ENCODE peak calls at places on chromosomes 16 and 17, in ten cellular contexts. A is HepG2, N is heart left ventricle, Q is tibial nerve, C is GM12865, E is kidney, K is mesothelial cell of epicardium, M is neural progenitor cell, P is colonic mucosa, D is B cell. H is an unnamed sample.

GRCh38 chr16:17578921-17579876 is 108.4 kb upstream of the XYLT1 start:
- DNase-seq in A (peak), N (peak), Q (peak), C (peak), E (no peak), K (no peak), M (peak), P (peak), D (peak), H (peak)

GRCh38 chr16:11742041-11742535 is 569 bp downstream of the TXNDC11 start:
- DNase-seq in A (peak), N (peak), Q (peak), C (no peak), E (peak), K (no peak), M (no peak), P (peak), D (no peak), H (peak)

GRCh38 chr17:38590988-38591758 is 14.6 kb downstream of the SRCIN1 start:
- DNase-seq in A (peak), N (no peak), Q (no peak), C (peak), E (peak), K (no peak), M (peak), P (no peak), D (no peak), H (no peak)

GRCh38 chr17:79707931-79708891 is 22.5 kb upstream of the ENPP7 start:
- DNase-seq in A (peak), N (peak), Q (no peak), C (peak), E (no peak), K (no peak), M (peak), P (peak), D (peak), H (peak)

GRCh38 chr16:17945080-17945601 is 391.4 kb downstream of the NPIPA8 start:
- DNase-seq in A (no peak), N (no peak), Q (no peak), C (peak), E (no peak), K (no peak), M (no peak), P (no peak), D (no peak), H (no peak)

GRCh38 chr17:32277284-32277683 is 11.7 kb downstream of the RHBDL3 start:
- DNase-seq in A (no peak), N (no peak), Q (no peak), C (no peak), E (no peak), K (peak), M (peak), P (no peak), D (no peak), H (no peak)

GRCh38 chr17:44097110-44097810 is 26.2 kb downstream of the HDAC5 start:
- DNase-seq in A (peak), N (peak), Q (no peak), C (no peak), E (no peak), K (no peak), M (no peak), P (no peak), D (no peak), H (no peak)

GRCh38 chr17:21199311-21199710 is 14.7 kb downstream of the TMEM11 start:
- DNase-seq in A (no peak), N (no peak), Q (no peak), C (no peak), E (no peak), K (no peak), M (peak), P (no peak), D (no peak), H (no peak)

GRCh38 chr17:20095366-20096080 is 86.4 kb downstream of the SPECC1 start:
- DNase-seq in A (peak), N (peak), Q (peak), C (no peak), E (peak), K (no peak), M (peak), P (no peak), D (no peak), H (no peak)

GRCh38 chr17:55577011-55577586 is 65.8 kb upstream of the SMIM36 start:
- DNase-seq in A (no peak), N (peak), Q (peak), C (peak), E (peak), K (no peak), M (no peak), P (peak), D (no peak), H (peak)

GRCh38 chr17:72393553-72393952 is 272.7 kb downstream of the SOX9 start:
- DNase-seq in A (no peak), N (no peak), Q (no peak), C (no peak), E (no peak), K (no peak), M (no peak), P (no peak), D (no peak), H (no peak)

GRCh38 chr17:82931696-82932060 is 91.9 kb upstream of the ZNF750 start:
- DNase-seq in A (no peak), N (peak), Q (peak), C (no peak), E (peak), K (no peak), M (no peak), P (peak), D (no peak), H (no peak)

GRCh38 chr17:27569257-27569722 is 61.7 kb upstream of the LGALS9 start:
- DNase-seq in A (no peak), N (no peak), Q (no peak), C (peak), E (peak), K (no peak), M (peak), P (no peak), D (no peak), H (peak)

GRCh38 chr17:40022961-40023541 is 7.8 kb downstream of the CSF3 start:
- DNase-seq in A (no peak), N (no peak), Q (no peak), C (no peak), E (no peak), K (no peak), M (no peak), P (peak), D (no peak), H (no peak)

GRCh38 chr16:31105677-31106213 is 2.4 kb upstream of the BCKDK start:
- DNase-seq in A (peak), N (peak), Q (peak), C (peak), E (peak), K (no peak), M (peak), P (peak), D (peak), H (peak)

GRCh38 chr17:14803781-14804180 is 461.3 kb downstream of the PMP22 start:
- DNase-seq in A (no peak), N (no peak), Q (no peak), C (no peak), E (no peak), K (no peak), M (no peak), P (no peak), D (no peak), H (no peak)

GRCh38 chr17:48307814-48308411 is 122.1 kb downstream of the SKAP1 start:
- DNase-seq in A (peak), N (peak), Q (no peak), C (peak), E (peak), K (no peak), M (peak), P (peak), D (peak), H (peak)

GRCh38 chr16:13112639-13113038 is 211.2 kb downstream of the SHISA9 start:
- DNase-seq in A (no peak), N (no peak), Q (no peak), C (no peak), E (no peak), K (no peak), M (peak), P (no peak), D (no peak), H (no peak)

GRCh38 chr16:55898592-55898991 is 23.4 kb upstream of the CES5A start:
- DNase-seq in A (no peak), N (no peak), Q (no peak), C (no peak), E (no peak), K (no peak), M (no peak), P (no peak), D (no peak), H (no peak)

GRCh38 chr16:66487580-66488235 is 60.6 kb downstream of the BEAN1 start:
- DNase-seq in A (no peak), N (no peak), Q (no peak), C (no peak), E (no peak), K (no peak), M (no peak), P (no peak), D (no peak), H (no peak)

GRCh38 chr17:17183744-17184143 is 22.4 kb downstream of the PLD6 start:
- DNase-seq in A (no peak), N (no peak), Q (no peak), C (no peak), E (no peak), K (no peak), M (no peak), P (no peak), D (no peak), H (no peak)

GRCh38 chr17:81711814-81712467 is at the start of gene SLC25A10:
- DNase-seq in A (peak), N (peak), Q (peak), C (peak), E (peak), K (peak), M (peak), P (peak), D (peak), H (peak)

GRCh38 chr16:67459066-67459857 is 21.7 kb downstream of the ATP6V0D1 start:
- DNase-seq in A (peak), N (no peak), Q (no peak), C (no peak), E (no peak), K (no peak), M (no peak), P (peak), D (no peak), H (no peak)

GRCh38 chr16:73878616-73879015 is 418.0 kb upstream of the PSMD7 start:
- DNase-seq in A (peak), N (no peak), Q (no peak), C (peak), E (no peak), K (no peak), M (peak), P (no peak), D (no peak), H (no peak)

GRCh38 chr17:18248811-18249210 is 9.7 kb downstream of the FLII start:
- DNase-seq in A (no peak), N (no peak), Q (no peak), C (no peak), E (no peak), K (no peak), M (no peak), P (no peak), D (no peak), H (no peak)

GRCh38 chr17:20066253-20066652 is 57.1 kb downstream of the SPECC1 start:
- DNase-seq in A (no peak), N (peak), Q (peak), C (no peak), E (no peak), K (no peak), M (no peak), P (no peak), D (no peak), H (no peak)

GRCh38 chr17:44847581-44847980 is at the start of gene HIGD1B:
- DNase-seq in A (no peak), N (peak), Q (no peak), C (no peak), E (no peak), K (no peak), M (no peak), P (no peak), D (no peak), H (no peak)

DNA sequence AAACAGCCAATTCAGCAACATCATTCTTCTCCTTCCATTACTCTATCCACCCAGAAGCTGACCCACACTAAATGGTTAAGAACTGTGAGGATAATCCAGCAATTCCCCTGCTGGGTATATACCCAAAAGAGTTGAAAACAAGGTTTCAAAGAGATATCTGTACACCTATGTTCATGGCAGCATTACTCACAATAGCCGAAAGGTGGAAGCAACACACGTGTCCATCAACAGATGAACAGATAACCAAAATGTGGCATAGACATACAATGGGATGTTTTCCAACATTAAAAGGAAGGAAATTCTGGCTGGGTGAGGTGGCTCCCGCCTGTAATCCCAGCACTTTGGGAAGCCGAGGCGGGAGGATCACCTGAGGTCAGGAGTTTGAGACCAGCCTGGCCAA is 19.9 kb downstream of the MIS12 start:
- DNase-seq in A (no peak), N (no peak), Q (no peak), C (no peak), E (no peak), K (no peak), M (no peak), P (no peak), D (no peak), H (no peak)
- TF ChIP-seq CTCF in A (peak), N (no peak), Q (no peak), C (no peak), E (no peak), K (no peak), M (no peak), P (no peak), D (no peak), H (no peak)

DNA sequence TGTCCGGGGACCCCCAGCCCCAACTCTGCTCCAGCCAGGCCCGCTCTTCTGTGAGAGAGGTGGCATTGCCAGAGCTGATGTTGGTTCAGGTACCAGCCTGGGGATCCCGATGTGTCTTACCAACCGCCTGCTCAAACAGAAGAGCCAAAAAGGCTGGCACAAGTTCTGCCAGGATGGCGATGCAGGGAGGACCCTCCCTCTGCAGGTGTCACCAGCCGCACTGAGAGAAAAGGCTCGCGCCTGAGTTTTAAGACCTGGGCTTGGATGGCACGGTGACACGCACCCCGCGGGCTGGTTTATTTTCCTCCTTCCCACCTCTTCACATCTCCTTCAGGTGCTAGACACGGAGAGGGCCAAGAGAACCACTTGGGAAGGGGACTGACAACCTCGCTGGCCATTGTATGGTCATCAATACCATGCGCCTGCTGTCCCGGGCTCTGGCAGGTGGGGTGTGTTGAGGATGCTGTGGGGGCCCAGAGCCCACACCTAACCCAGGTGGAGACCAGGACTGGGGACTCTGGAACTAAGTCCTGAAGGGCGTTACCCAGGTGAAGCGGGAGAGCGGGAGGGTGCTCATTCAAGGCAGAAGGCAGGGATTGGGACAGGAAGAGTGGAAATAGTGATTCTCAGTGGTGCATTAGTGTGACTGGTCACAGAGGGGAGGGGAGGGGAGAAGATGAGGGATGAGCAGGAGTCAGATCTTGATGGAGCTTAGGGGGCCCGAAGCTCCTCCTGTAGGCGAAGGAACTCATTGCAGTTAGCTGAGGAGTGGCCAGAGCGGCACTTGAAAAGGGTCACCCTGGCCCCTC is 16.3 kb downstream of the FOXJ1 start:
- DNase-seq in A (no peak), N (no peak), Q (no peak), C (peak), E (no peak), K (no peak), M (peak), P (no peak), D (no peak), H (peak)
- TF ChIP-seq CTCF in A (peak), N (no peak), Q (no peak), C (peak), E (no peak), K (no peak), M (peak), P (no peak), D (peak), H (peak)

DNA sequence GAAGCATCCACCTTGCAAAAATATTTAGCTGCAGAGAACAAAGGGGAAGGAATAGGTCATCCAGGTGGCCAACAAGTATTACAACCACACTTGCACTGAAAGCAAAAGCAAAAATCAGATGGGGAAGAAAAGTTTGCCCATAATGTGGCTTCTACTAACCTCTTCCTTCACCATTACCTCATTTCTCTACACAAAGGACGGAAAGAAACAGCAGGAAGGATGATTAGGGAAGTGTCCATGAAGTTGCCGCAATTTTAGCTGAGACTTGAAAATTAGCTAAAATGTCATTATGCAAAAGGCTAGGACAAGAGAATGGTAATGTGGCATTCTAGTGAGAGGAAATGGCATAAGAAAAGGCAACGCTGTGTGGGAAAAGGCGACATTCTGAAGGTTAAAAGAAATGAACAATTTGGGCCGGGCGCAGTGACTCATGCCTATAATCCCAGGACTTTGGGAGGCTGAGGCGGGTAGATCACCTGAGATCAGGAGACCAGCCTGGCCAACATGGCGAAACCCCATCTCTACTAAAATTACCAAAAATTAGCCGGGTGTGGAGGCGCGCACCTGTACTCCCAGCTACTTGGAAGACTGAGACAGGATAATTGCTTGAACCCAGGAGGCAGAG is 13.7 kb downstream of the KANSL1 start:
- DNase-seq in A (no peak), N (no peak), Q (no peak), C (peak), E (no peak), K (no peak), M (no peak), P (no peak), D (no peak), H (no peak)
- TF ChIP-seq CTCF in A (no peak), N (no peak), Q (no peak), C (no peak), E (no peak), K (no peak), M (no peak), P (no peak), D (no peak), H (no peak)

DNA sequence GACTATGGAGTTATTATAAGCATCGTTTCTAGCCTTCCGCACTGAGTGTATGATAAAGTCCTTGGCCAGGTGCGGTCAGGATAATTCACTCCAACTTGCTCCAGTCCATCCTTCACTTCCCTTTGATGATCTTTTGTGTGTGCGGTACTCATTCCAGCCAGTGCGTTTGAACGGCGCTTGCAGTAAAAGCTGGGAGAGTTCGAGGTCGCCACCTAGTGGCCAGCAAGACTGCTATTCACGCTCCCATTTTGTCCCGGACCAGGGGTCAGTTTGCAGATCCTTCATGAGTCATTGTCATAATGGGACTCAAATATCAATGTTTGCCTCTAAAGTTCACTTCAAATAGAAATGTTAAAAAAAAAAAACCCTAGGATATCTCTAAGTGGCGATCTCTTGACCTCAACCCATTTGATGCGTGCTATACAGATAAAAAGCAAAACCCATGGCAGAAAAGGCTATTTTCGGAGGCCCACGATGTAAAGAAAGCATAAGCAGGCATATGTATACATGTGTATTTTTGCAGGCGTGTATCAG is 417.1 kb downstream of the TMEM114 start:
- DNase-seq in A (peak), N (peak), Q (no peak), C (peak), E (no peak), K (peak), M (peak), P (peak), D (no peak), H (peak)
- TF ChIP-seq CTCF in A (peak), N (peak), Q (peak), C (peak), E (peak), K (peak), M (peak), P (peak), D (peak), H (peak)